ENCODE peak calls at places on chromosomes 6 and 20, in nine cellular contexts. O is coronary artery, U is HFF-Myc, Z is AG10803, X is GM12878, W is endothelial cell of umbilical vein, J is A549, E is astrocyte of the spinal cord, D is Panc1. B is an unnamed sample.

GRCh38 chr6:106300020-106300772 is 25.4 kb downstream of the ATG5 start:
- DNase-seq in O (no peak), U (no peak), Z (no peak), X (no peak), W (no peak), J (no peak), E (no peak), D (no peak), B (no peak)

GRCh38 chr20:36736451-36737182 is 9.3 kb downstream of the NDRG3 start:
- DNase-seq in O (no peak), U (no peak), Z (no peak), X (no peak), W (no peak), J (no peak), E (no peak), D (no peak), B (no peak)

GRCh38 chr6:15622045-15622750 is 40.6 kb downstream of the DTNBP1 start:
- DNase-seq in O (no peak), U (no peak), Z (no peak), X (no peak), W (no peak), J (no peak), E (no peak), D (no peak), B (no peak)

GRCh38 chr20:61205769-61206168 is 46.3 kb upstream of the CDH4 start:
- DNase-seq in O (no peak), U (no peak), Z (no peak), X (no peak), W (no peak), J (no peak), E (no peak), D (no peak), B (no peak)

GRCh38 chr6:146543211-146543939 is at the start of gene RAB32:
- DNase-seq in O (peak), U (no peak), Z (peak), X (no peak), W (peak), J (peak), E (peak), D (no peak), B (peak)

GRCh38 chr6:1336246-1336843 is 24.4 kb downstream of the FOXQ1 start:
- DNase-seq in O (no peak), U (no peak), Z (no peak), X (no peak), W (no peak), J (peak), E (no peak), D (no peak), B (no peak)

GRCh38 chr6:158283304-158284005 is 28.8 kb upstream of the TULP4 start:
- DNase-seq in O (no peak), U (no peak), Z (peak), X (no peak), W (no peak), J (peak), E (peak), D (no peak), B (no peak)

GRCh38 chr6:157787080-157787479 is 36.0 kb upstream of the SNX9 start:
- DNase-seq in O (no peak), U (no peak), Z (no peak), X (no peak), W (no peak), J (peak), E (no peak), D (no peak), B (no peak)

GRCh38 chr20:45394221-45395113 is 13.6 kb upstream of the DBNDD2 start:
- DNase-seq in O (no peak), U (no peak), Z (no peak), X (no peak), W (no peak), J (no peak), E (no peak), D (no peak), B (no peak)

GRCh38 chr6:134577998-134578397 is 260.1 kb upstream of the SGK1 start:
- DNase-seq in O (no peak), U (no peak), Z (no peak), X (no peak), W (peak), J (peak), E (peak), D (no peak), B (no peak)

GRCh38 chr6:167760979-167761793 is 65.5 kb upstream of the AFDN start:
- DNase-seq in O (peak), U (no peak), Z (no peak), X (no peak), W (peak), J (no peak), E (peak), D (no peak), B (no peak)

GRCh38 chr20:46354207-46354555 is 45.9 kb upstream of the CDH22 start:
- DNase-seq in O (no peak), U (no peak), Z (no peak), X (no peak), W (no peak), J (no peak), E (no peak), D (no peak), B (no peak)

GRCh38 chr20:23668477-23668951 is 20.3 kb downstream of the CST4 start:
- DNase-seq in O (no peak), U (peak), Z (peak), X (no peak), W (peak), J (peak), E (peak), D (peak), B (no peak)

GRCh38 chr20:33399924-33400323 is 1.4 kb downstream of the CDK5RAP1 start:
- DNase-seq in O (no peak), U (no peak), Z (peak), X (no peak), W (no peak), J (no peak), E (no peak), D (no peak), B (no peak)

GRCh38 chr6:102928109-102928508 is 1534.6 kb downstream of the GRIK2 start:
- DNase-seq in O (no peak), U (no peak), Z (no peak), X (no peak), W (no peak), J (no peak), E (no peak), D (no peak), B (no peak)

GRCh38 chr20:4227085-4227821 is 211.9 kb upstream of the RNF24 start:
- DNase-seq in O (no peak), U (no peak), Z (peak), X (no peak), W (no peak), J (peak), E (peak), D (no peak), B (peak)

GRCh38 chr6:70849348-70850069 is 107.4 kb downstream of the B3GAT2 start:
- DNase-seq in O (no peak), U (no peak), Z (peak), X (no peak), W (no peak), J (no peak), E (no peak), D (no peak), B (no peak)

GRCh38 chr6:170316071-170316470 is 9.5 kb downstream of the FAM120B start:
- DNase-seq in O (no peak), U (no peak), Z (no peak), X (no peak), W (no peak), J (no peak), E (no peak), D (no peak), B (no peak)

GRCh38 chr6:83853178-83853967 is at the start of gene RIPPLY2:
- DNase-seq in O (no peak), U (no peak), Z (peak), X (no peak), W (peak), J (peak), E (peak), D (no peak), B (no peak)

GRCh38 chr6:118285791-118286190 is 262.3 kb upstream of the PLN start:
- DNase-seq in O (no peak), U (no peak), Z (no peak), X (no peak), W (no peak), J (no peak), E (no peak), D (no peak), B (no peak)

GRCh38 chr6:115540077-115540869 is 520.4 kb downstream of the FRK start:
- DNase-seq in O (no peak), U (no peak), Z (no peak), X (no peak), W (no peak), J (no peak), E (no peak), D (no peak), B (no peak)

GRCh38 chr20:42204261-42204660 is 586.1 kb upstream of the CHD6 start:
- DNase-seq in O (no peak), U (no peak), Z (no peak), X (no peak), W (no peak), J (peak), E (no peak), D (no peak), B (no peak)

GRCh38 chr20:57724610-57725405 is 15.0 kb upstream of the PMEPA1 start:
- DNase-seq in O (no peak), U (no peak), Z (no peak), X (no peak), W (no peak), J (no peak), E (no peak), D (no peak), B (no peak)

GRCh38 chr6:45566882-45567281 is 189.1 kb upstream of the SUPT3H start:
- DNase-seq in O (no peak), U (no peak), Z (no peak), X (no peak), W (no peak), J (no peak), E (peak), D (no peak), B (no peak)

GRCh38 chr20:36472656-36473071 is 68.7 kb upstream of the MYL9 start:
- DNase-seq in O (no peak), U (no peak), Z (no peak), X (no peak), W (no peak), J (peak), E (no peak), D (no peak), B (no peak)

GRCh38 chr6:91376686-91377085 is 789.8 kb upstream of the MAP3K7 start:
- DNase-seq in O (no peak), U (no peak), Z (no peak), X (no peak), W (no peak), J (no peak), E (no peak), D (no peak), B (no peak)

GRCh38 chr6:87653074-87653962 is 48.7 kb downstream of the AKIRIN2 start:
- DNase-seq in O (no peak), U (no peak), Z (peak), X (no peak), W (no peak), J (no peak), E (no peak), D (no peak), B (no peak)

GRCh38 chr6:3325210-3325609 is 66.5 kb downstream of the PSMG4 start:
- DNase-seq in O (peak), U (no peak), Z (peak), X (no peak), W (peak), J (no peak), E (peak), D (no peak), B (peak)

GRCh38 chr6:42555477-42556457 is 8.1 kb upstream of the UBR2 start:
- DNase-seq in O (no peak), U (peak), Z (peak), X (no peak), W (no peak), J (peak), E (no peak), D (no peak), B (no peak)

GRCh38 chr20:46706242-46706641 is 3.2 kb upstream of the SLC2A10 start:
- DNase-seq in O (no peak), U (no peak), Z (no peak), X (no peak), W (no peak), J (no peak), E (no peak), D (no peak), B (no peak)

DNA sequence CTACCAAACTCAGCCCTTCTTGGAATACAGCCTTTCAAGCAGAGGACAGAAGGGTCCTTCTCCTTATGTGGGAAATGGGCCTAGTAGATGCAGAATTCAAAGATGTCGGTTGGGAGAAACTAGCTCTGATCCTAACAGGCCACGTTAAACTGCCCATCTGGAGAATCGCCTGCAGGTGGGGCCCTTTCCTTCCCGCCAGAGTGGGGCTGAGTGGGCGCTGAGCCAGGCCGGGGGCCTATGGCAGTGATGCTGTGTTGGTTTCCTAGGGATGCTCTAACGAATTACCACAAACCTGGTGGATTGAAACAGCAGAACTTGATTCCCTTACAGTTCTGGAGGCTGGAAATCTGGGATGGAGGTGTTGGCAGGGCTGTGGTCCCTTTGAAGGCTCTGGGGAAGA is 9.1 kb downstream of the MAPK13 start:
- DNase-seq in O (no peak), U (no peak), Z (no peak), X (no peak), W (no peak), J (no peak), E (no peak), D (no peak), B (no peak)
- TF ChIP-seq CTCF in O (no peak), U (peak), Z (peak), X (peak), W (peak), J (no peak), E (peak), D (no peak), B (peak)

DNA sequence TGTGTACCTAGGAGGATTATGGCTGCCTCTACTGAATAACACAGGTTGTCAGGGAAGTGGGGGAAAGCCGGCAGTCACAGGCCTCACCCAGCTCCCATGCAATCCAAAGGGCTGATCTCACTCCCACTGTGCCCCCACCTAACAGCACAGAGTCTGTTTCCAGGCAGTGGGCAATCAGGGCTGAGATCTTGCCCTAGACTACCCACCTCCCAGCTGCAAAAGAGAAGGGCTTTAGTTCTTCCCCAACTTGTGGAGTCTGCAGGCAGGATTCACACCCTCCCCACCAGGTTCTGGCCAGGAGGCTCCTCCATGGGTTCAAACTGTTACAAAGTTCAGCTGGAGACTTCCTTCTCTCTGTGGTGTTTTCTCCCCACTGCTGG is 66.0 kb upstream of the OLIG3 start:
- DNase-seq in O (no peak), U (no peak), Z (no peak), X (no peak), W (no peak), J (no peak), E (no peak), D (no peak), B (no peak)
- H3K4me3 ChIP-seq in O (no peak), U (no peak), Z (no peak), X (no peak), W (no peak), J (no peak), E (no peak), D (no peak), B (no peak)

GRCh38 chr6:12640438-12640837 is 76.1 kb upstream of the PHACTR1 start:
- DNase-seq in O (no peak), U (no peak), Z (no peak), X (no peak), W (no peak), J (no peak), E (no peak), D (no peak), B (no peak)

GRCh38 chr6:12635813-12636212 is 80.8 kb upstream of the PHACTR1 start:
- DNase-seq in O (no peak), U (no peak), Z (peak), X (no peak), W (no peak), J (no peak), E (no peak), D (no peak), B (no peak)

GRCh38 chr6:12636336-12636735 is 80.2 kb upstream of the PHACTR1 start:
- DNase-seq in O (no peak), U (no peak), Z (no peak), X (no peak), W (no peak), J (peak), E (no peak), D (no peak), B (no peak)

GRCh38 chr6:12635375-12635774 is 81.2 kb upstream of the PHACTR1 start:
- DNase-seq in O (no peak), U (no peak), Z (no peak), X (no peak), W (no peak), J (no peak), E (no peak), D (no peak), B (no peak)

GRCh38 chr6:12637960-12638641 is 78.5 kb upstream of the PHACTR1 start:
- DNase-seq in O (no peak), U (peak), Z (peak), X (peak), W (peak), J (peak), E (peak), D (peak), B (peak)
- TF ChIP-seq CTCF in O (peak), U (peak), Z (peak), X (peak), W (peak), J (peak), E (peak), D (peak), B (peak)

GRCh38 chr6:44201200-44201599 is 15.5 kb upstream of the MYMX start:
- DNase-seq in O (no peak), U (no peak), Z (no peak), X (no peak), W (no peak), J (no peak), E (no peak), D (no peak), B (no peak)
- H3K4me3 ChIP-seq in O (no peak), U (no peak), Z (no peak), X (no peak), W (no peak), J (no peak), E (no peak), D (no peak), B (no peak)

GRCh38 chr6:95577317-95578105 is at the start of gene MANEA:
- DNase-seq in O (peak), U (peak), Z (peak), X (peak), W (peak), J (peak), E (peak), D (no peak), B (peak)
- TF ChIP-seq CTCF in O (no peak), U (no peak), Z (no peak), X (no peak), W (peak), J (no peak), E (no peak), D (no peak), B (no peak)

GRCh38 chr6:20332441-20333006 is 69.2 kb upstream of the E2F3 start:
- DNase-seq in O (no peak), U (no peak), Z (no peak), X (no peak), W (no peak), J (no peak), E (no peak), D (no peak), B (no peak)

GRCh38 chr6:20335872-20336271 is 65.8 kb upstream of the E2F3 start:
- DNase-seq in O (no peak), U (no peak), Z (no peak), X (no peak), W (no peak), J (no peak), E (no peak), D (no peak), B (no peak)

GRCh38 chr6:20333870-20334269 is 67.8 kb upstream of the E2F3 start:
- DNase-seq in O (no peak), U (no peak), Z (no peak), X (no peak), W (no peak), J (no peak), E (no peak), D (no peak), B (no peak)

GRCh38 chr6:20334961-20335360 is 66.7 kb upstream of the E2F3 start:
- DNase-seq in O (no peak), U (no peak), Z (no peak), X (no peak), W (no peak), J (no peak), E (no peak), D (no peak), B (no peak)

GRCh38 chr6:20334334-20334733 is 67.3 kb upstream of the E2F3 start:
- DNase-seq in O (no peak), U (no peak), Z (no peak), X (no peak), W (no peak), J (peak), E (no peak), D (no peak), B (no peak)
- H3K4me3 ChIP-seq in O (no peak), U (no peak), Z (no peak), X (no peak), W (no peak), J (no peak), E (no peak), D (no peak), B (no peak)

GRCh38 chr6:75145976-75146375 is 59.9 kb downstream of the COL12A1 start:
- DNase-seq in O (no peak), U (no peak), Z (no peak), X (no peak), W (no peak), J (no peak), E (no peak), D (no peak), B (no peak)
- TF ChIP-seq CTCF in O (no peak), U (no peak), Z (no peak), X (no peak), W (no peak), J (no peak), E (no peak), D (peak), B (no peak)

DNA sequence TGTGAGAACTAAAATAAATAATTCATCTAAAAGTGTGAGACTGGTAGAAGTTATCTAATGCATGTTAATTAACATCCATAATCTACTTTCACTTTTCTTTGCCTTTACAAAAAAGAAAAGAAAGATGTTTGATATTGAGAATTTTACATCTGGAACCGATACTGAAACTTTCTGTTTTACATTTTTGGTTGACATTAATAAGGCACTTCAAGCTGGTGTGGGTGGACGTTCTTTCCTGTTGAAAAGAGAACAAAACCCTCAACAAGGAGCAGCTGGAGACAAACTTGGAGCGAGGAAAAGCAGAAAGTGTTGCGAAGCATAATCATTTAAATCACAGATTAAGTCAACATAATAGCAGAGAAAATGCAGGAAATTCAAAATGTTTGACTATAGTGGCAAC is 575.2 kb upstream of the ADGRB3 start:
- DNase-seq in O (no peak), U (no peak), Z (peak), X (peak), W (no peak), J (no peak), E (peak), D (no peak), B (no peak)
- H3K4me3 ChIP-seq in O (peak), U (no peak), Z (no peak), X (no peak), W (no peak), J (no peak), E (no peak), D (no peak), B (no peak)

GRCh38 chr6:27836080-27836782 is 76.0 kb downstream of the OR2B2 start:
- DNase-seq in O (no peak), U (no peak), Z (no peak), X (no peak), W (peak), J (no peak), E (no peak), D (no peak), B (no peak)
- TF ChIP-seq CTCF in O (no peak), U (no peak), Z (no peak), X (no peak), W (no peak), J (no peak), E (no peak), D (no peak), B (no peak)

B was measured in AG09309.